ENCODE peak calls at places on chromosomes 12 and 14, in eight cellular contexts. K, S, D, I, B, A, F and N are unnamed samples.
A peak's percentile ranks its signal among the peaks of the same experiment; 100 is the strongest.

GRCh38 chr14:30938617-30939016 is 64.3 kb downstream of the COCH start:
- DNase-seq in B (no peak), A (no peak), D (no peak), K (no peak), I (no peak), S (no peak), F (no peak), N (no peak)

GRCh38 chr14:104295681-104296387 is 157.4 kb downstream of the KIF26A start:
- DNase-seq in A (peak; percentile 54), D (no peak), B (no peak), K (no peak), F (no peak), I (no peak), S (no peak), N (no peak)

GRCh38 chr12:131129839-131130238 is 176.1 kb downstream of the ADGRD1 start:
- DNase-seq in S (no peak), F (no peak), B (no peak), A (peak; percentile 67), K (no peak), D (no peak), I (no peak), N (no peak)

GRCh38 chr12:34400423-34400881 is 378.2 kb downstream of the ALG10 start:
- DNase-seq in F (no peak), B (no peak), A (peak; percentile 63), I (peak; percentile 1), K (no peak), S (no peak), D (no peak), N (peak; percentile 4)

GRCh38 chr12:14340371-14340770 is 25.1 kb upstream of the ATF7IP start:
- DNase-seq in A (no peak), B (no peak), F (no peak), D (no peak), K (no peak), S (no peak), I (no peak), N (no peak)

GRCh38 chr14:29832042-29832441 is 95.6 kb downstream of the PRKD1 start:
- DNase-seq in K (no peak), I (no peak), S (no peak), D (no peak), A (no peak), F (no peak), B (no peak), N (no peak)

GRCh38 chr12:93502802-93503623 is 35.7 kb downstream of the MRPL42 start:
- DNase-seq in I (peak; percentile 59), B (peak; percentile 30), D (peak; percentile 51), F (peak; percentile 33), K (peak; percentile 48), A (no peak), S (no peak), N (no peak)

GRCh38 chr12:16281157-16281556 is 3.7 kb upstream of the SLC15A5 start:
- DNase-seq in I (no peak), K (no peak), S (no peak), D (no peak), F (no peak), A (no peak), B (no peak), N (no peak)

GRCh38 chr14:74085047-74085637 is 386 bp downstream of the LIN52 start:
- DNase-seq in A (no peak), S (no peak), I (no peak), D (peak; percentile 48), B (peak; percentile 43), F (peak; percentile 10), K (peak; percentile 55), N (peak; percentile 12)

GRCh38 chr12:53743277-53744129 is 8.3 kb downstream of the CISTR start:
- DNase-seq in B (peak; percentile 41), F (peak; percentile 56), S (no peak), D (peak; percentile 59), A (no peak), I (peak; percentile 48), K (peak; percentile 48), N (peak; percentile 84)

GRCh38 chr12:120836119-120836684 is 68.0 kb downstream of the SPPL3 start:
- DNase-seq in K (no peak), D (no peak), F (no peak), I (no peak), B (no peak), S (no peak), A (no peak), N (no peak)

GRCh38 chr12:113070117-113070906 is 13.8 kb downstream of the DTX1 start:
- DNase-seq in I (peak; percentile 28), F (no peak), A (no peak), B (no peak), D (no peak), K (no peak), S (no peak), N (peak; percentile 83)

GRCh38 chr14:99324291-99324690 is 52.3 kb upstream of the BCL11B start:
- DNase-seq in D (no peak), A (no peak), I (no peak), B (no peak), K (no peak), F (no peak), S (no peak), N (no peak)

GRCh38 chr12:113071427-113072112 is 15.0 kb downstream of the DTX1 start:
- DNase-seq in K (no peak), I (no peak), B (no peak), D (no peak), S (no peak), A (no peak), F (peak; percentile 24), N (no peak)

GRCh38 chr12:3206536-3207072 is 129.4 kb downstream of the TSPAN9 start:
- DNase-seq in S (no peak), A (no peak), I (no peak), D (no peak), F (no peak), K (no peak), B (no peak), N (no peak)

GRCh38 chr14:105204206-105204930 is 23.3 kb upstream of the NUDT14 start:
- DNase-seq in K (no peak), F (no peak), B (peak; percentile 53), D (peak; percentile 65), I (no peak), A (no peak), S (peak; percentile 28), N (no peak)

GRCh38 chr12:85092814-85093370 is 56.7 kb downstream of the LRRIQ1 start:
- DNase-seq in A (no peak), I (no peak), S (no peak), K (no peak), B (peak; percentile 72), F (peak; percentile 6), D (peak; percentile 77), N (no peak)

GRCh38 chr12:69284131-69284530 is 44.8 kb downstream of the CPSF6 start:
- DNase-seq in A (peak; percentile 86), D (peak; percentile 54), K (peak; percentile 70), I (peak; percentile 62), S (peak; percentile 19), B (peak; percentile 51), F (peak; percentile 70), N (peak; percentile 14)

GRCh38 chr12:78568326-78569020 is 296.1 kb upstream of the SYT1 start:
- DNase-seq in S (peak; percentile 10), I (no peak), A (no peak), D (no peak), F (no peak), B (no peak), K (peak; percentile 57), N (no peak)

GRCh38 chr14:91357272-91357671 is 60.3 kb downstream of the CCDC88C start:
- DNase-seq in F (no peak), K (no peak), A (no peak), I (no peak), D (no peak), B (no peak), S (no peak), N (no peak)

GRCh38 chr12:998020-998874 is 7.2 kb downstream of the ERC1 start:
- DNase-seq in B (no peak), I (no peak), F (peak; percentile 68), D (no peak), S (no peak), K (peak; percentile 21), A (no peak), N (peak; percentile 31)

GRCh38 chr14:86865934-86866333 is 1127.0 kb downstream of the GALC start:
- DNase-seq in K (no peak), D (no peak), I (no peak), B (no peak), S (no peak), F (no peak), A (no peak), N (no peak)
- TF ChIP-seq CTCF in K (no peak), D (no peak), I (no peak), B (no peak), S (no peak), F (peak; percentile 48), A (no peak), N (no peak)

GRCh38 chr14:77195766-77196165 is 14.2 kb downstream of the TMEM63C start:
- DNase-seq in S (no peak), K (no peak), F (no peak), A (no peak), D (no peak), I (no peak), B (no peak), N (no peak)
- TF ChIP-seq CTCF in S (no peak), K (no peak), F (no peak), A (no peak), D (no peak), I (no peak), B (no peak), N (no peak)

DNA sequence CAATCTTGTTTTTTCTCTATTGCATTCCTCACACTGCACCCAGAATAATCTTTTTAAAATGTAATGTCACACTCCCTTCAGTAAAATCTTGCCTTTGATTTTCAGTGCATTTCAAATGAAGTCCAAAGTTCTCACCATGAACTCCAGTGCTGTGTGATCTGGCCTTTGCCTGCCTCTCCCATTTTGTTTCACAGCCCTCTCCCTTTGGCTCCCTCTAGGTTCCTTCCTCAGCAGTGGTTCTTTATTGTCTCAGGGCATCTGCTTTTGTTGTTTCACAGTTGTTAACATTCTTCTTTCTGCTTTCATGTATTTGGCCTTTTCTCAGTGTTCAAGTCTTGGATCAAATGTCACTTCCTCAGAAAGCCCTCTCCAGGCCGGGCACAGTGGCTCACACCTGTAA is 84.5 kb upstream of the AMN1 start:
- DNase-seq in I (no peak), D (no peak), A (no peak), F (peak; percentile 33), S (no peak), B (peak; percentile 7), K (no peak), N (no peak)
- TF ChIP-seq CTCF in I (no peak), D (peak; percentile 24), A (no peak), F (peak; percentile 53), S (no peak), B (no peak), K (no peak), N (peak; percentile 14)

GRCh38 chr12:102481705-102482104 is 1.3 kb upstream of the IGF1 start:
- DNase-seq in I (no peak), D (no peak), S (no peak), A (no peak), B (no peak), K (no peak), F (no peak), N (no peak)

GRCh38 chr12:102479984-102480383 is 379 bp downstream of the IGF1 start:
- DNase-seq in F (no peak), D (no peak), S (no peak), A (no peak), B (no peak), I (no peak), K (no peak), N (no peak)

GRCh38 chr12:102479099-102479887 is 1.1 kb downstream of the IGF1 start:
- DNase-seq in B (peak; percentile 37), A (no peak), F (no peak), S (no peak), D (peak; percentile 19), K (no peak), I (no peak), N (no peak)

GRCh38 chr12:102478416-102479098 is 1.8 kb downstream of the IGF1 start:
- DNase-seq in K (no peak), D (no peak), S (no peak), F (no peak), A (no peak), B (peak; percentile 26), I (no peak), N (peak; percentile 28)

GRCh38 chr12:102480401-102480800 is at the start of gene IGF1:
- DNase-seq in A (no peak), I (no peak), F (no peak), S (no peak), K (peak; percentile 61), B (no peak), D (no peak), N (no peak)
- TF ChIP-seq CTCF in A (no peak), I (no peak), F (no peak), S (no peak), K (peak; percentile 41), B (no peak), D (no peak), N (peak; percentile 22)